ENCODE peak calls at places on chromosomes 11 and 22, in eight cellular contexts. C, O, E, P, L, F, N and Z are unnamed samples.
A peak's percentile ranks its signal among the peaks of the same experiment; 100 is the strongest.

GRCh38 chr11:85977751-85978160 is 91.1 kb downstream of the PICALM start:
- DNase-seq in C (no peak), O (no peak), E (no peak), P (no peak), L (no peak), F (no peak), N (no peak), Z (no peak)

GRCh38 chr22:46741974-46742519 is 4.0 kb upstream of the CERK start:
- DNase-seq in C (no peak), O (no peak), E (no peak), P (no peak), L (no peak), F (no peak), N (no peak), Z (no peak)

GRCh38 chr11:68418671-68419070 is 41.9 kb upstream of the PPP6R3 start:
- DNase-seq in C (no peak), O (no peak), E (no peak), P (no peak), L (no peak), F (no peak), N (no peak), Z (no peak)

GRCh38 chr11:133832096-133833081 is 12.9 kb downstream of the SPATA19 start:
- DNase-seq in C (no peak), O (no peak), E (no peak), P (no peak), L (no peak), F (no peak), N (no peak), Z (peak; percentile 46)

GRCh38 chr11:62922653-62923371 is 1.6 kb upstream of the CHRM1 start:
- DNase-seq in C (no peak), O (no peak), E (no peak), P (no peak), L (no peak), F (no peak), N (peak; percentile 59), Z (no peak)

GRCh38 chr11:61895718-61896059 is 4.3 kb upstream of the FADS3 start:
- DNase-seq in C (no peak), O (no peak), E (no peak), P (no peak), L (no peak), F (no peak), N (no peak), Z (no peak)

GRCh38 chr22:49347376-49347775 is 480.3 kb downstream of the BRD1 start:
- DNase-seq in C (no peak), O (no peak), E (no peak), P (no peak), L (no peak), F (no peak), N (no peak), Z (no peak)

GRCh38 chr11:46490576-46491100 is 99.1 kb upstream of the CHRM4 start:
- DNase-seq in C (no peak), O (no peak), E (peak; percentile 64), P (no peak), L (peak; percentile 46), F (no peak), N (no peak), Z (no peak)

GRCh38 chr11:31767066-31767465 is 44.1 kb downstream of the PAX6 start:
- DNase-seq in C (no peak), O (no peak), E (no peak), P (no peak), L (no peak), F (no peak), N (no peak), Z (no peak)

GRCh38 chr22:31344369-31345330 is 1.5 kb downstream of the PATZ1 start:
- DNase-seq in C (no peak), O (peak; percentile 35), E (peak; percentile 62), P (peak; percentile 47), L (peak; percentile 57), F (peak; percentile 39), N (no peak), Z (no peak)

GRCh38 chr11:60345489-60345888 is 18.4 kb downstream of the MS4A6E start:
- DNase-seq in C (peak; percentile 40), O (no peak), E (no peak), P (no peak), L (no peak), F (no peak), N (peak; percentile 6), Z (no peak)

DNA sequence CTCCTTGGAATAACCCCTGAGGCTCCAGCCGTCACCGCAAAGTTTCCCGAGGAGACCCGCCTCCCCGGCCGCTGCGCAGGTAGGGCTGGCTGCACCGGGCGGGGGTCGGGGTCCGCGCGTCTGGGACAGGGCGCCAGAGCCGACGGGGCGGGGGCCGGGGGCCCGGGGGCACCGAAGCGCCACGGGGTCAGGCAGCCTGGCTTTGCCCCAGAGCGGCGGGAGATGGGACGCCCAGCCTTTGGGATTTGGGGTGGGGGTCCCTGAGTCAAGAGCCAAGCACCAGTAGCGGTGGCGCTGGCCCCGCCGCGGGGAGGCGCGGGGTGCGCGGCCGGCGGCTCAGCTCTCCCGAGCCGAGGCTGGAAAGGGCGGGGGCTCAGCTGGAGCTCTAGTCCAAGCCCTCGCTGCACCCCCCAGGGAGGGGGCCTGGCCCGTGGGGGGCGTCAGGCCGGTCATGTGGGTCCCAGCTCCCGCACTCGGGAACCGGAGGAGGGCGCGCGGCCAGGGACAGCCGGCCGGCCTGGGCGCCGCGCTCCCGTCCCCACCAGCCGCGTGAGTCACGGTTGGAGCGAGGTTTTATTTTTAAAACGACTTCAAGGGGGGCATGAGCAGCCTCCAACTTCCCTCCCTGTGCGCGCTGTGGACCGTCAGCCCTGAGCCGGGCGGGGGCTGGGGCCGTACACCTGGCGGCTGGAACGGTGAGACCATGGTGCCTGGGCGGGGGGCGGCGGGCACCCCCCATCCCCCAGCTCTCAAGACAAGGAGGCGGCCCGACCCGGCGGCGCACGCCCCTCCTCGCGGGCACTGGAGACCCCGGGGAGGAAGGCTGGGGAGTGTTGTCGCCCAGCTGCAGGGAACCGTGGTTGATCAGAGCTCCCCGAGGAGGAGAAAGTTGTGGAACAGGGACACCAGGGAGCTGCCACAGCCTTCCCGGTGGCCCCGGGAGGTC is 623 bp downstream of the FLRT1 start:
- DNase-seq in C (no peak), O (peak; percentile 45), E (peak; percentile 49), P (peak; percentile 63), L (peak; percentile 35), F (peak; percentile 68), N (no peak), Z (no peak)
- H3K4me3 ChIP-seq in C (peak overlapping the region; percentile 24), O (peak overlapping the region; percentile 70), E (no peak overlapping the region), P (peak overlapping the region; percentile 40), L (peak overlapping the region; percentile 47), F (peak overlapping the region; percentile 74), N (peak overlapping the region; percentile 66), Z (peak overlapping the region; percentile 66)

DNA sequence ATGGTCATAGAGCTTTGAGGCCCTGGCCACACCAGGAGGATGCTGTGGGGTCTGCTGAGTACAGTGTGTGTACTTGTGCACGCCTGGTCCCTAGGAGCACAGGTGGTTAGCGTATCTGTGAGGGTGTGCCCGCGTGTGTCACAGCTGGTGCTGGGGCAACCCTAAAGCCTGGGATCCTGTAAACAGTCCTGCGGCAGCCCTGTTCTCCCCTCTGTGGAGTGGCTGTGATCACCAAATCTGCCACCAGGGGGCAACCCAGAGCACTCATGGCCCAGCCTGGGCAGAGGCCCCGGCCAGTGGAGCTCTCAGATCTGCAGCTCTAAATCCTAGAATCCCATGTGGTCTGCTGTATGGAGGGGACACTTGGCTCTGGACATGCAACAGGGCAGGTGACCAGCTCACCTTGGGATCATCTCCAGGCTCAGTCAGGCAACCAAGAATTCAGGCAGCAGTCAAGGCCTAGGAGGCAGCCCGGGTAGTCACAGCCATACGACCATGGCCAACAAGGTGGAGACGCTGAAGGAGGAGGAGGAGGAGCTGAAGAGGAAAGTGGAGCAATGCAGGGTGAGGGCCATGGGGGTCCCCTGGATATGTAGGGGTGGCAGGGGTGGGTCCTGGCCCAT is 3.9 kb downstream of the SH3BP1 start:
- DNase-seq in C (peak; percentile 82), O (peak; percentile 87), E (peak; percentile 29), P (peak; percentile 78), L (peak; percentile 57), F (peak; percentile 87), N (peak; percentile 59), Z (no peak)
- TF ChIP-seq CTCF in C (peak; percentile 87), O (peak; percentile 97), E (peak; percentile 94), P (peak; percentile 94), L (peak; percentile 82), F (peak; percentile 95), N (peak; percentile 67), Z (peak; percentile 87)

DNA sequence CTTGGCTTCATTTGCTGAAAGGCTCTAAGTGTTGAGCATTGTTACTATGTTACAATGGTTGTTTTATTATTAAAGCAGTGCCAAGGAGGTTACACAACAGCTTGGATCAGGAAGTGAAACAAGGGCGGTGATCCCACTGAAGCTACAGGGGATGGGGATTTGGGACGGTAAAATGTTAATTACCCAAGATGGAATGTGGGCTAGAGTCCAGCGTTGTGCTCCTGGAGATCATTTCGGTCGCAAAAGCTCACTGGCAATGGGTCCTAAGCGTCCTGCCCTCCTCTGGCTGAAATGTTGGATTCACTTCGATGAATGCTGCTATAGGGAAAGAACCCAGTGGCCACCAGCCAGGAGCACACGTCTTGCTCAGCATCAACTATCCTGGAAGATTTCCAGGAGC is 48.3 kb downstream of the FAM83F start:
- DNase-seq in C (no peak), O (no peak), E (no peak), P (no peak), L (no peak), F (peak; percentile 31), N (no peak), Z (peak; percentile 75)
- H3K27ac ChIP-seq in C (peak overlapping the region; percentile 90), O (peak overlapping the region; percentile 95), E (no peak overlapping the region), P (no peak overlapping the region), L (no peak overlapping the region), F (peak overlapping the region; percentile 91), N (no peak overlapping the region), Z (peak overlapping the region; percentile 95)

GRCh38 chr11:47948137-47948536 is 32.2 kb upstream of the PTPRJ start:
- DNase-seq in C (no peak), O (no peak), E (peak; percentile 55), P (no peak), L (no peak), F (no peak), N (peak; percentile 68), Z (no peak)

GRCh38 chr11:47941907-47942558 is 38.3 kb upstream of the PTPRJ start:
- DNase-seq in C (no peak), O (no peak), E (no peak), P (no peak), L (no peak), F (no peak), N (peak; percentile 78), Z (no peak)

GRCh38 chr11:47946682-47947575 is 33.4 kb upstream of the PTPRJ start:
- DNase-seq in C (peak; percentile 87), O (peak; percentile 48), E (peak; percentile 98), P (peak; percentile 64), L (peak; percentile 95), F (peak; percentile 86), N (peak; percentile 95), Z (peak; percentile 85)

GRCh38 chr11:47943721-47944554 is 36.4 kb upstream of the PTPRJ start:
- DNase-seq in C (peak; percentile 46), O (no peak), E (no peak), P (no peak), L (no peak), F (no peak), N (peak; percentile 88), Z (no peak)

GRCh38 chr11:47944555-47945128 is 35.7 kb upstream of the PTPRJ start:
- DNase-seq in C (no peak), O (no peak), E (peak; percentile 50), P (no peak), L (no peak), F (no peak), N (no peak), Z (no peak)
- H3K4me3 ChIP-seq in C (no peak overlapping the region), O (no peak overlapping the region), E (no peak overlapping the region), P (no peak overlapping the region), L (no peak overlapping the region), F (no peak overlapping the region), N (no peak overlapping the region), Z (no peak overlapping the region)